ENCODE peak calls at places on chromosomes 7 and 10, in nine cellular contexts. A, Q, W, K, T, R, F, S and I are unnamed samples.

GRCh38 chr7:45033261-45033930 is 33.4 kb downstream of the CCM2 start:
- DNase-seq in S (no peak), A (no peak), Q (no peak), R (no peak), K (no peak), W (no peak), T (peak; percentile 87), F (no peak), I (no peak)

GRCh38 chr7:157006205-157006747 is 4.2 kb downstream of the MNX1 start:
- DNase-seq in K (no peak), Q (no peak), W (no peak), A (no peak), F (no peak), T (no peak), R (no peak), S (no peak), I (no peak)

GRCh38 chr10:22554481-22555182 is 159.7 kb downstream of the PIP4K2A start:
- DNase-seq in A (no peak), Q (no peak), T (peak; percentile 81), F (peak; percentile 32), K (peak; percentile 25), R (no peak), W (no peak), S (no peak), I (no peak)

GRCh38 chr7:101021703-101022102 is 1.8 kb downstream of the MUC17 start:
- DNase-seq in R (no peak), Q (no peak), K (no peak), W (no peak), F (no peak), A (no peak), T (no peak), S (no peak), I (no peak)

GRCh38 chr7:41933427-41933826 is 230.5 kb upstream of the INHBA start:
- DNase-seq in W (no peak), T (no peak), S (no peak), K (no peak), A (no peak), F (no peak), Q (no peak), R (no peak), I (no peak)

GRCh38 chr10:124388823-124389612 is 29.7 kb downstream of the OAT start:
- DNase-seq in R (peak; percentile 85), T (peak; percentile 94), W (peak; percentile 93), S (peak; percentile 21), F (peak; percentile 86), K (peak; percentile 96), Q (peak; percentile 36), A (peak; percentile 96), I (peak; percentile 75)

GRCh38 chr7:108235451-108236061 is 105.4 kb upstream of the LAMB4 start:
- DNase-seq in W (no peak), Q (no peak), A (no peak), F (no peak), R (no peak), K (no peak), T (peak; percentile 59), S (no peak), I (no peak)

GRCh38 chr7:112869111-112869774 is 79.0 kb upstream of the TMEM168 start:
- DNase-seq in R (peak; percentile 33), T (peak; percentile 53), F (peak; percentile 54), K (peak; percentile 37), W (peak; percentile 14), Q (peak; percentile 39), A (peak; percentile 38), S (peak; percentile 0), I (no peak)

GRCh38 chr10:48682265-48682664 is 2.4 kb upstream of the WDFY4 start:
- DNase-seq in A (no peak), T (no peak), Q (no peak), S (no peak), K (no peak), W (no peak), F (no peak), R (no peak), I (no peak)

GRCh38 chr10:116665541-116666125 is 44.9 kb downstream of the PNLIPRP2 start:
- DNase-seq in A (no peak), Q (no peak), K (peak; percentile 20), T (peak; percentile 59), R (no peak), W (no peak), S (no peak), F (no peak), I (no peak)

GRCh38 chr7:92425311-92425947 is 21.9 kb upstream of the GATAD1 start:
- DNase-seq in T (peak; percentile 33), W (no peak), K (no peak), F (no peak), S (no peak), R (peak; percentile 56), A (no peak), Q (no peak), I (no peak)

GRCh38 chr7:96495751-96496216 is 173.9 kb upstream of the SLC25A13 start:
- DNase-seq in T (no peak), K (no peak), W (no peak), F (no peak), R (no peak), A (no peak), Q (no peak), S (no peak), I (no peak)

GRCh38 chr7:157053118-157053517 is 42.7 kb upstream of the MNX1 start:
- DNase-seq in W (no peak), F (no peak), K (no peak), T (no peak), S (no peak), A (no peak), Q (no peak), R (no peak), I (no peak)

GRCh38 chr10:65341323-65341922 is 1584.4 kb upstream of the LRRTM3 start:
- DNase-seq in S (no peak), W (no peak), T (no peak), A (no peak), F (no peak), R (peak; percentile 5), Q (no peak), K (no peak), I (peak; percentile 3)

GRCh38 chr10:77283326-77283725 is 354.3 kb downstream of the KCNMA1 start:
- DNase-seq in T (no peak), W (no peak), F (no peak), A (no peak), Q (no peak), K (no peak), S (no peak), R (no peak), I (no peak)

GRCh38 chr7:149109969-149110368 is 16.2 kb downstream of the ZNF425 start:
- DNase-seq in K (no peak), R (no peak), S (no peak), A (no peak), W (no peak), F (no peak), T (no peak), Q (no peak), I (no peak)

GRCh38 chr7:8629504-8629903 is 196.1 kb downstream of the NXPH1 start:
- DNase-seq in K (no peak), A (no peak), W (no peak), R (no peak), F (no peak), S (no peak), T (no peak), Q (no peak), I (no peak)

GRCh38 chr7:98400538-98401427 is at the start of gene BAIAP2L1:
- DNase-seq in Q (peak; percentile 69), R (peak; percentile 100), S (peak; percentile 87), F (peak; percentile 93), K (peak; percentile 80), T (peak; percentile 67), W (peak; percentile 75), A (peak; percentile 88), I (peak; percentile 3)

GRCh38 chr7:16484453-16485158 is 19.1 kb upstream of the SOSTDC1 start:
- DNase-seq in K (no peak), T (peak; percentile 42), Q (peak; percentile 67), A (no peak), W (no peak), F (peak; percentile 42), R (peak; percentile 45), S (no peak), I (no peak)

GRCh38 chr7:142865766-142866165 is 10.9 kb downstream of the EPHB6 start:
- DNase-seq in A (no peak), W (no peak), R (no peak), Q (no peak), T (no peak), F (no peak), S (no peak), K (no peak), I (no peak)

GRCh38 chr7:147423875-147424274 is 1166.7 kb upstream of the C7orf33 start:
- DNase-seq in Q (no peak), S (no peak), T (no peak), K (no peak), F (no peak), R (no peak), W (no peak), A (no peak), I (no peak)

GRCh38 chr7:1295776-1296726 is 63.4 kb downstream of the UNCX start:
- DNase-seq in W (no peak), S (no peak), T (no peak), Q (no peak), F (no peak), A (no peak), R (no peak), K (no peak), I (no peak)

GRCh38 chr10:127740596-127740995 is 3.6 kb downstream of the FOXI2 start:
- DNase-seq in F (peak; percentile 14), W (no peak), S (no peak), K (no peak), T (peak; percentile 3), R (no peak), Q (no peak), A (no peak), I (no peak)

GRCh38 chr7:69598487-69599148 is 343 bp downstream of the AUTS2 start:
- DNase-seq in R (peak; percentile 6), W (no peak), A (no peak), T (no peak), K (no peak), Q (no peak), F (peak; percentile 78), S (peak; percentile 18), I (peak; percentile 37)

GRCh38 chr7:6293202-6293601 is 20.8 kb upstream of the CYTH3 start:
- DNase-seq in A (no peak), F (no peak), K (no peak), R (no peak), T (no peak), Q (no peak), W (no peak), S (no peak), I (no peak)

GRCh38 chr10:121498071-121498470 is 100.2 kb downstream of the FGFR2 start:
- DNase-seq in K (no peak), A (no peak), F (peak; percentile 5), Q (no peak), S (no peak), R (no peak), T (no peak), W (no peak), I (no peak)

GRCh38 chr7:5322621-5323410 is 40.1 kb downstream of the SLC29A4 start:
- DNase-seq in Q (no peak), W (no peak), S (no peak), T (no peak), R (no peak), A (no peak), F (no peak), K (no peak), I (no peak)

GRCh38 chr7:91869661-91870060 is 10.8 kb downstream of the MTERF1 start:
- DNase-seq in W (no peak), S (no peak), F (no peak), R (no peak), K (no peak), A (no peak), T (no peak), Q (no peak), I (no peak)

GRCh38 chr10:88472540-88472939 is 110.6 kb downstream of the RNLS start:
- DNase-seq in T (no peak), K (no peak), S (no peak), Q (no peak), A (no peak), R (no peak), W (no peak), F (peak; percentile 17), I (no peak)

GRCh38 chr10:62045765-62046521 is 144.4 kb downstream of the ARID5B start:
- DNase-seq in F (no peak), K (no peak), A (no peak), T (peak; percentile 91), R (no peak), Q (no peak), W (no peak), S (no peak), I (peak; percentile 48)

GRCh38 chr10:3107426-3107961 is 40.1 kb downstream of the PFKP start:
- DNase-seq in A (no peak), T (peak; percentile 94), W (no peak), S (no peak), F (no peak), Q (no peak), K (no peak), R (peak; percentile 74), I (no peak)